ENCODE peak calls at places on chromosomes 2 and 18, in eight cellular contexts. H is mammary epithelial cell, G is lower leg skin, D is endothelial cell, Y is cardiac muscle cell, F is A549, W is heart right ventricle, T is AG09309. P is an unnamed sample.
A peak's percentile ranks its signal among the peaks of the same experiment; 100 is the strongest.

GRCh38 chr18:77765468-77765867 is 515.8 kb downstream of the GALR1 start:
- DNase-seq in F (peak; percentile 10), W (no peak), Y (peak; percentile 1), H (no peak), D (peak; percentile 7), G (no peak), T (no peak), P (no peak)

GRCh38 chr2:225337183-225337582 is 62.3 kb upstream of the NYAP2 start:
- DNase-seq in W (no peak), T (peak; percentile 32), F (no peak), H (no peak), Y (no peak), G (no peak), D (no peak), P (no peak)

GRCh38 chr2:239035361-239035814 is 187.5 kb downstream of the TWIST2 start:
- DNase-seq in D (peak; percentile 72), G (no peak), W (peak; percentile 70), T (no peak), F (peak; percentile 88), Y (peak; percentile 24), H (no peak), P (peak; percentile 78)

GRCh38 chr2:3745901-3746300 is 42.5 kb downstream of the DCDC2C start:
- DNase-seq in T (no peak), G (no peak), W (no peak), D (no peak), H (no peak), Y (no peak), F (no peak), P (no peak)

GRCh38 chr2:17951563-17951962 is 73.1 kb downstream of the KCNS3 start:
- DNase-seq in F (no peak), D (no peak), H (no peak), T (no peak), G (no peak), Y (no peak), W (no peak), P (no peak)

GRCh38 chr18:21686282-21687105 is 18.1 kb downstream of the ABHD3 start:
- DNase-seq in F (no peak), T (no peak), H (no peak), G (no peak), D (no peak), W (no peak), Y (peak; percentile 39), P (no peak)

GRCh38 chr2:184174493-184175112 is 423.7 kb upstream of the ZNF804A start:
- DNase-seq in W (no peak), D (no peak), T (no peak), H (no peak), Y (no peak), G (no peak), F (no peak), P (no peak)

GRCh38 chr18:48525671-48526070 is 13.2 kb upstream of the CTIF start:
- DNase-seq in F (no peak), T (no peak), G (no peak), Y (no peak), H (no peak), D (no peak), W (no peak), P (no peak)

GRCh38 chr2:130819915-130820861 is 16.5 kb upstream of the ARHGEF4 start:
- DNase-seq in D (no peak), W (no peak), H (no peak), Y (peak; percentile 46), G (no peak), T (no peak), F (no peak), P (no peak)

GRCh38 chr2:101717041-101717817 is 19.7 kb downstream of the MAP4K4 start:
- DNase-seq in F (no peak), Y (no peak), D (no peak), G (no peak), T (no peak), H (no peak), W (no peak), P (no peak)

GRCh38 chr2:64812298-64812697 is 158.6 kb upstream of the SERTAD2 start:
- DNase-seq in W (no peak), G (no peak), H (no peak), D (peak; percentile 23), F (no peak), T (no peak), Y (no peak), P (no peak)

GRCh38 chr2:174004311-174004695 is 39.1 kb upstream of the SP3 start:
- DNase-seq in Y (no peak), T (no peak), D (no peak), G (no peak), H (no peak), F (no peak), W (no peak), P (no peak)

GRCh38 chr2:174002679-174003078 is 37.5 kb upstream of the SP3 start:
- DNase-seq in W (no peak), G (no peak), D (no peak), T (no peak), F (no peak), Y (no peak), H (no peak), P (no peak)

GRCh38 chr2:174004900-174005605 is 39.9 kb upstream of the SP3 start:
- DNase-seq in F (no peak), D (no peak), Y (peak; percentile 84), H (peak; percentile 76), T (no peak), W (no peak), G (no peak), P (no peak)

GRCh38 chr2:174005801-174006419 is 40.7 kb upstream of the SP3 start:
- DNase-seq in W (no peak), H (no peak), Y (no peak), F (no peak), G (no peak), T (no peak), D (no peak), P (no peak)

DNA sequence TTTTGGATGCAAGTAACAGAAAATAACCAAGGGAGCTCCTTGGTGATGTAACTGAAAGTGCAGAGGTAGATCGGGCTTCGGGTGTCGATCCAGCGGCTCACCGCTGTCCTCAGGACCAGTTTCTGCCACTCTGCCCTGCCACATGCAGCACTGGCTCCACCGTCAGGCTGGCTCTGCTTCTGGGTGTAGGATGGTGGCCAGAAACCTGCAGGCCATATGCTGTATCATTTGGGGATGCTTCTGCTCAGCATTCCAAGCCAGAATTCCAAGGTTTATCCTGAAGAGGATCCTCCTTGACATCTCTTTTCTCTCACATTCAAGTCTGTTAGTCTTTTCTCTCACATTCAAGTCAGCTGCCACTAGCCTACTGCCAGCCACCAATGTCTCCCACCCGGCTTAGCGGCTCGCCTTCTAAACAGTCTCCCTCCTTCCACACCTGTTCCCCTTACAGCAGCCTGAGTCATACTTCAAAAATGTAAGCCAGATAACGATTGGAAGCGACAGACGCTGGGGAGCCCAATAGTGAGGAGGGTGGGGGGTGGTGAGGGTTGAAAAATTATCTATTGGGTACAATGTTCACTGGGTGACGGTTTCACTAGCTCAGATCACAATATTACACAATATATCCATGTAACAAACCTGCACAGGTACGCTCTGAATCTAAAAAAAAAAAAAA is 38.6 kb upstream of the SP3 start:
- DNase-seq in H (no peak), Y (no peak), W (no peak), T (no peak), G (no peak), F (no peak), D (no peak), P (peak; percentile 69)
- TF ChIP-seq CTCF in H (no peak), Y (no peak), W (peak; percentile 24), T (no peak), G (no peak), F (no peak), D (no peak), P (no peak)

GRCh38 chr2:58740381-58740780 is 499.3 kb upstream of the FANCL start:
- DNase-seq in F (no peak), D (no peak), W (no peak), H (no peak), T (no peak), Y (no peak), G (no peak), P (no peak)
- TF ChIP-seq CTCF in F (no peak), D (no peak), W (no peak), H (no peak), T (no peak), Y (no peak), G (no peak), P (no peak)

GRCh38 chr18:75130591-75131274 is 78.2 kb downstream of the PTGR3 start:
- DNase-seq in Y (peak; percentile 27), H (no peak), W (no peak), T (no peak), D (no peak), G (peak; percentile 4), F (no peak), P (no peak)
- TF ChIP-seq CTCF in Y (peak; percentile 22), H (no peak), W (peak; percentile 19), T (peak; percentile 32), D (no peak), G (no peak), F (no peak), P (no peak)

DNA sequence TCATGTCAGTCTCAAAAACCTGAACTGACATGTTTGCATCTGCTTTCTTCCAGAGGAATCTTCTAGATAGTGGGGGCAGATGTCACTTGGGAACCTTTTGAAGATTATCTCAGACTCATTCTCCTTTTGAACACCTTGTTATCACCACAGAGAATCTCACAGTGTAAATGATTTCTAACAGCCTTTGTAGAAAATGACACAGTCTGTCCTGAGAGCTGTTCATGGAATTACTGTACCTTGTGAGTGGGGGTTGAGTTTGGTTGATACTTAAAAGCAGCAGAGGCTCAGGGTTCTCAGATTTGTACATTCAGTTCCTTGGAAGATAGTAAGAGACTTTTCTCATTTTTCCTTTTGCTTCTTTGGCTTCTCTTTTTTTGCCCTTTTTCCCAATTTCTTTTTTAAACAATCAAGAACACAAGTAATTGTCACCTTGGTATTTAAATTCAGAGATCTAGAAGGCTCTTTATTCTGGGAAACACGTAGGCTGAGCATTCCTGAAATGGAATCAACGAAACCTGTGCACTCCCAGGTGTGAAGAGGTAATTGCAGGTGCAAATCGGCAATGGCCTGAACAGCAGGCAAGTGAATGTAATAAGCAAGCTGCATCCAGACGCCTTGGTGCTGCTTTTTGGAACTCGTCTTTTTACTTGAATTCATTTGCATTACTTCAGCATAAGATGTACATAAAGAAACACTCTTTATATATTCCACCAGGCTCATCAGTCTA is 206.3 kb upstream of the CCDC68 start:
- DNase-seq in T (no peak), F (no peak), Y (no peak), W (no peak), G (no peak), D (no peak), H (no peak), P (no peak)
- TF ChIP-seq CTCF in T (no peak), F (no peak), Y (no peak), W (no peak), G (no peak), D (no peak), H (no peak), P (no peak)

GRCh38 chr2:167264380-167264779 is 376.1 kb downstream of the XIRP2 start:
- DNase-seq in T (no peak), D (peak; percentile 11), F (no peak), H (peak; percentile 6), Y (peak; percentile 21), G (no peak), W (no peak), P (peak; percentile 43)
- TF ChIP-seq CTCF in T (no peak), D (peak; percentile 11), F (no peak), H (peak; percentile 32), Y (peak; percentile 37), G (no peak), W (peak; percentile 20), P (peak; percentile 27)

GRCh38 chr2:206271066-206271465 is 3.4 kb upstream of the ZDBF2 start:
- DNase-seq in D (no peak), G (no peak), F (no peak), Y (no peak), T (no peak), H (no peak), W (no peak), P (no peak)
- TF ChIP-seq CTCF in D (no peak), G (no peak), F (no peak), Y (no peak), T (no peak), H (no peak), W (no peak), P (no peak)

P was measured in Calu3.